ENCODE peak calls at places on chromosomes 16 and 17, in eight cellular contexts. L, T, B, E, G, N, O and M are unnamed samples.

GRCh38 chr17:82970067-82970466 is 109.3 kb upstream of the METRNL start:
- DNase-seq in N (peak; percentile 13), B (no peak), T (no peak), L (no peak), E (no peak), O (no peak), G (no peak), M (no peak)

GRCh38 chr16:15598648-15599190 is 44.2 kb downstream of the MARF1 start:
- DNase-seq in L (no peak), G (no peak), N (no peak), B (no peak), T (no peak), O (no peak), E (no peak), M (no peak)

GRCh38 chr16:14302031-14302398 is 230.9 kb downstream of the MRTFB start:
- DNase-seq in G (no peak), N (peak; percentile 80), T (peak; percentile 89), L (peak; percentile 66), O (peak; percentile 89), E (no peak), B (peak; percentile 82), M (no peak)

GRCh38 chr16:80806957-80807356 is 2.6 kb upstream of the CDYL2 start:
- DNase-seq in B (no peak), G (no peak), E (no peak), O (no peak), T (no peak), N (no peak), L (peak; percentile 76), M (peak; percentile 83)

GRCh38 chr17:70181866-70182265 is 12.5 kb downstream of the KCNJ2 start:
- DNase-seq in N (no peak), T (no peak), G (no peak), E (no peak), B (no peak), O (no peak), L (no peak), M (no peak)

GRCh38 chr16:88768041-88768876 is 16.8 kb downstream of the PIEZO1 start:
- DNase-seq in T (peak; percentile 70), G (peak; percentile 83), E (no peak), O (no peak), L (peak; percentile 75), N (no peak), B (peak; percentile 90), M (no peak)

GRCh38 chr16:26749072-26749471 is 317.7 kb upstream of the C16orf82 start:
- DNase-seq in E (no peak), B (no peak), L (no peak), N (no peak), G (no peak), O (no peak), T (no peak), M (no peak)

GRCh38 chr17:68178831-68179230 is 69.0 kb upstream of the AMZ2 start:
- DNase-seq in T (no peak), N (peak; percentile 36), G (no peak), E (no peak), O (peak; percentile 63), B (no peak), L (no peak), M (no peak)

GRCh38 chr17:37116802-37117201 is 168.0 kb downstream of the AATF start:
- DNase-seq in N (no peak), B (no peak), E (no peak), O (no peak), T (no peak), L (no peak), G (no peak), M (no peak)

GRCh38 chr17:55323518-55324295 is 58.9 kb downstream of the HLF start:
- DNase-seq in E (no peak), B (no peak), N (peak; percentile 26), O (no peak), T (no peak), G (no peak), L (no peak), M (no peak)

GRCh38 chr17:1709403-1709891 is 730 bp downstream of the TLCD2 start:
- DNase-seq in L (no peak), O (no peak), G (no peak), T (peak; percentile 62), E (no peak), B (no peak), N (peak; percentile 72), M (no peak)

GRCh38 chr17:48492401-48493298 is 38.2 kb downstream of the HOXB1 start:
- DNase-seq in O (peak; percentile 94), E (peak; percentile 52), G (peak; percentile 50), T (peak; percentile 81), N (peak; percentile 91), L (peak; percentile 63), B (peak; percentile 88), M (no peak)

GRCh38 chr17:51035436-51035835 is 85.2 kb downstream of the SPAG9 start:
- DNase-seq in L (peak; percentile 96), O (no peak), G (no peak), B (peak; percentile 14), N (no peak), E (no peak), T (no peak), M (no peak)

GRCh38 chr17:39579318-39580081 is 28.2 kb downstream of the NEUROD2 start:
- DNase-seq in B (no peak), N (peak; percentile 91), L (peak; percentile 10), E (no peak), O (no peak), G (no peak), T (no peak), M (no peak)

GRCh38 chr17:39578272-39578671 is 29.4 kb downstream of the NEUROD2 start:
- DNase-seq in N (no peak), G (no peak), O (no peak), T (no peak), E (no peak), L (no peak), B (no peak), M (no peak)

GRCh38 chr17:39580082-39580468 is 27.6 kb downstream of the NEUROD2 start:
- DNase-seq in T (no peak), O (no peak), N (no peak), L (no peak), E (no peak), G (no peak), B (no peak), M (no peak)

GRCh38 chr17:39573447-39574298 is 34.0 kb downstream of the NEUROD2 start:
- DNase-seq in L (peak; percentile 70), G (peak; percentile 67), B (peak; percentile 85), N (peak; percentile 91), O (peak; percentile 94), E (peak; percentile 59), T (peak; percentile 96), M (no peak)

GRCh38 chr17:39576187-39576586 is 31.5 kb downstream of the NEUROD2 start:
- DNase-seq in T (peak; percentile 87), O (no peak), E (peak; percentile 37), N (peak; percentile 87), G (no peak), B (peak; percentile 25), L (no peak), M (no peak)
- TF ChIP-seq CTCF in T (peak; percentile 67), O (no peak), E (peak; percentile 64), N (peak; percentile 82), G (no peak), B (peak; percentile 55), L (peak; percentile 56), M (peak; percentile 54)

GRCh38 chr17:57726213-57726612 is 18.9 kb downstream of the CCDC182 start:
- DNase-seq in G (no peak), E (no peak), T (no peak), B (no peak), N (no peak), O (no peak), L (no peak), M (no peak)

GRCh38 chr17:57726838-57727237 is 18.3 kb downstream of the CCDC182 start:
- DNase-seq in L (no peak), E (no peak), G (no peak), O (peak; percentile 67), N (no peak), T (no peak), B (no peak), M (no peak)

GRCh38 chr17:57724729-57725125 is 20.4 kb downstream of the CCDC182 start:
- DNase-seq in G (no peak), E (no peak), B (no peak), N (no peak), O (peak; percentile 48), T (no peak), L (no peak), M (no peak)

GRCh38 chr17:57730026-57730701 is 14.9 kb downstream of the CCDC182 start:
- DNase-seq in T (no peak), L (no peak), G (no peak), O (peak; percentile 48), B (no peak), E (no peak), N (no peak), M (no peak)

GRCh38 chr17:57727776-57728175 is 17.3 kb downstream of the CCDC182 start:
- DNase-seq in G (no peak), E (no peak), B (no peak), T (no peak), O (peak; percentile 72), N (no peak), L (no peak), M (no peak)
- TF ChIP-seq CTCF in G (no peak), E (no peak), B (no peak), T (no peak), O (no peak), N (no peak), L (no peak), M (no peak)

GRCh38 chr16:67931712-67932461 is at the start of gene CTRL:
- DNase-seq in L (no peak), E (no peak), O (no peak), B (no peak), G (no peak), N (peak; percentile 81), T (no peak), M (peak; percentile 26)
- TF ChIP-seq CTCF in L (peak; percentile 13), E (peak; percentile 35), O (no peak), B (no peak), G (no peak), N (peak; percentile 68), T (peak; percentile 29), M (no peak)

DNA sequence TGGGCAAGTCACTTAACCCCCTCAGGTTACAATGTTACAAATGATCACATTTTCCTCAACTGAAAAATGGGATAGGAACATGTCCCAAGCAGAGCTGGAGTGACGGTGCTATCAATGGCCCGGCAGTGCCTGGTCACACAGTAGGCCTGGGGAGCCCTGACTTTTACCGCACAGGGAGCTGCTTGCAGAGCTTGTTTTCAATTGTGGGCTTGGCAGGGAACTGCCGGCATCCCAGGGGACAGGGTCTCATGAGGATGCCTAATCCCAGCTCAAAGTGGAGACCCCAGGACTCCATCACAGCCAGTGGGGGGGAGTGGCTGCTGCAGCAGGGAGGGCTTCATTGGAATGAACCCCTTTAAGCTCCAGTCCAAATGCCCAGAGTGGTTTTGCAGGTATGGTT is 11.4 kb downstream of the SNX20 start:
- DNase-seq in T (no peak), L (no peak), N (no peak), O (no peak), G (no peak), B (no peak), E (no peak), M (no peak)
- TF ChIP-seq CTCF in T (no peak), L (no peak), N (no peak), O (no peak), G (no peak), B (no peak), E (no peak), M (no peak)

GRCh38 chr16:87057291-87057881 is 259.8 kb downstream of the C16orf95 start:
- DNase-seq in B (no peak), N (peak; percentile 66), T (peak; percentile 56), G (no peak), L (no peak), O (peak; percentile 78), E (no peak), M (no peak)
- TF ChIP-seq CTCF in B (peak; percentile 11), N (peak; percentile 63), T (peak; percentile 47), G (no peak), L (no peak), O (no peak), E (no peak), M (no peak)